ENCODE peak calls at places on chromosomes 2 and 18, in ten cellular contexts. Q, U, B, L, N, T, G, V, A and K are unnamed samples.

GRCh38 chr2:148201075-148202004 is 180.4 kb downstream of the MBD5 start:
- DNase-seq in Q (peak; percentile 9), U (no peak), B (peak; percentile 31), L (peak; percentile 34), N (no peak), T (no peak), G (peak; percentile 29), V (peak; percentile 87), A (peak; percentile 11), K (no peak)

GRCh38 chr2:234463626-234464290 is 33.1 kb downstream of the ARL4C start:
- DNase-seq in Q (peak; percentile 79), U (no peak), B (peak; percentile 76), L (no peak), N (no peak), T (no peak), G (no peak), V (no peak), A (no peak), K (no peak)

GRCh38 chr2:232111551-232111950 is 150.0 kb downstream of the DIS3L2 start:
- DNase-seq in Q (no peak), U (no peak), B (no peak), L (no peak), N (no peak), T (no peak), G (no peak), V (no peak), A (no peak), K (no peak)

GRCh38 chr2:217990389-217990788 is 12.4 kb downstream of the TNS1 start:
- DNase-seq in Q (no peak), U (no peak), B (no peak), L (no peak), N (no peak), T (no peak), G (no peak), V (no peak), A (no peak), K (no peak)

GRCh38 chr2:73156539-73157124 is 43.9 kb upstream of the RAB11FIP5 start:
- DNase-seq in Q (peak; percentile 58), U (no peak), B (peak; percentile 62), L (peak; percentile 71), N (no peak), T (no peak), G (peak; percentile 48), V (peak; percentile 78), A (peak; percentile 74), K (peak; percentile 17)

GRCh38 chr2:226795281-226796011 is 4.2 kb downstream of the IRS1 start:
- DNase-seq in Q (no peak), U (peak; percentile 26), B (peak; percentile 56), L (peak; percentile 54), N (no peak), T (no peak), G (no peak), V (peak; percentile 77), A (peak; percentile 83), K (peak; percentile 31)

GRCh38 chr18:24968233-24968775 is 383.7 kb downstream of the ZNF521 start:
- DNase-seq in Q (no peak), U (no peak), B (peak; percentile 43), L (no peak), N (no peak), T (no peak), G (no peak), V (no peak), A (no peak), K (no peak)

GRCh38 chr2:17793803-17794349 is 22.4 kb upstream of the MSGN1 start:
- DNase-seq in Q (no peak), U (no peak), B (peak; percentile 44), L (no peak), N (no peak), T (no peak), G (no peak), V (no peak), A (no peak), K (no peak)

GRCh38 chr2:96247896-96248295 is 17.9 kb downstream of the TMEM127 start:
- DNase-seq in Q (no peak), U (no peak), B (no peak), L (no peak), N (no peak), T (no peak), G (no peak), V (peak; percentile 48), A (no peak), K (no peak)

GRCh38 chr2:96248624-96249023 is 17.2 kb downstream of the TMEM127 start:
- DNase-seq in Q (no peak), U (no peak), B (no peak), L (no peak), N (no peak), T (no peak), G (no peak), V (peak; percentile 38), A (no peak), K (no peak)

GRCh38 chr2:96247009-96247408 is 18.8 kb downstream of the TMEM127 start:
- DNase-seq in Q (no peak), U (no peak), B (no peak), L (no peak), N (no peak), T (no peak), G (no peak), V (peak; percentile 55), A (no peak), K (peak; percentile 54)

GRCh38 chr2:96243843-96244242 is 22.0 kb downstream of the TMEM127 start:
- DNase-seq in Q (no peak), U (no peak), B (no peak), L (no peak), N (no peak), T (no peak), G (no peak), V (no peak), A (no peak), K (no peak)

DNA sequence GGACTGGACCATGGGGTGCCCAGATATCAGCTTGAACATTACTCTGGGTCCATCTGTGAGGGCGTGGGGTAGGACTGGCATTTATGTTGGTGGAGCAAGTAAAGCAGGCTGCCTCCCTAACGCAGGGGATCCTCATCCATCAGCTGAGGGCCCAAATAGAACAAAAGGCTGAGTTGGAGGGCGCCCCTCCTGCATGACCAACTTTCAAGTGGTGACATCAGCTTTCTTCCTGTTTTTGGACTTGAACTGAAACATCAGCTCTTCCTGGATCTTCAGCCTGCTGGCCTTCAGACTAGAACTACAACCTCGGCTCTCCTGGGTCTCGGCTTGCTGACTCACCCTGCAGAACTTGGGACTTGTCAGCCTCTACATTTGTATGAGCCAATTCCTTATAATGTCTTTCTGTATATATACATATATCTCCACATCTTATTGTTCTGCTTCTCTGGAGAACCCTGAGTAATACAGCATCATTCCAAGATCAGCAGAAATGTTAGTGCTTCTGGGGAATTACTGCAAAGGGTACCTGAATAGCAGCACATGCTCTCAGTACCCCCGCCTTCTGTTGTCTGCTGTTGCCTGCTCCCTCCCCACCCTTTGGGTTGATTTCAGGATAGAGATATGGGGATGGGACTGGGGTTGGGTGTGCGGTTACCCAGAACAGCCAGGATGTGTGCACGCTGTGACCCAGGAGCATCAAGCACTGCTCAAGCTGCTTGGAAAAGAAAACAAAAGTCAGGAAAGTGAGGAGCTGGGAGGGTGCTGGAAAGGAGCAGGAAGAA is 20.0 kb downstream of the TMEM127 start:
- DNase-seq in Q (no peak), U (no peak), B (peak; percentile 53), L (no peak), N (no peak), T (no peak), G (peak; percentile 54), V (peak; percentile 65), A (peak; percentile 48), K (no peak)
- H3K4me1 ChIP-seq in Q (no peaks in the 10 kb centered on the region), U (peaks cover 7% of the 10 kb centered on the region), B (peaks cover 8% of the 10 kb centered on the region), L (peaks cover 25% of the 10 kb centered on the region), N (peaks cover 23% of the 10 kb centered on the region), T (peaks cover 25% of the 10 kb centered on the region), G (peaks cover 8% of the 10 kb centered on the region), V (peaks cover 6% of the 10 kb centered on the region), A (peaks cover 7% of the 10 kb centered on the region), K (peaks cover 63% of the 10 kb centered on the region)

GRCh38 chr18:31942301-31942998 is 478 bp downstream of the TRAPPC8 start:
- DNase-seq in Q (peak; percentile 7), U (peak; percentile 11), B (peak; percentile 54), L (peak; percentile 38), N (no peak), T (no peak), G (peak; percentile 65), V (peak; percentile 66), A (peak; percentile 55), K (peak; percentile 3)

GRCh38 chr18:31941010-31941809 is 1.7 kb downstream of the TRAPPC8 start:
- DNase-seq in Q (no peak), U (no peak), B (no peak), L (no peak), N (no peak), T (no peak), G (no peak), V (no peak), A (no peak), K (no peak)

GRCh38 chr18:31946305-31947046 is 3.5 kb upstream of the TRAPPC8 start:
- DNase-seq in Q (no peak), U (no peak), B (no peak), L (no peak), N (no peak), T (no peak), G (no peak), V (no peak), A (no peak), K (no peak)

GRCh38 chr18:31943895-31944816 is 1.2 kb upstream of the TRAPPC8 start:
- DNase-seq in Q (no peak), U (no peak), B (no peak), L (no peak), N (no peak), T (no peak), G (no peak), V (no peak), A (no peak), K (no peak)

GRCh38 chr18:31942999-31943894 is at the start of gene TRAPPC8:
- DNase-seq in Q (peak; percentile 84), U (peak; percentile 96), B (peak; percentile 98), L (peak; percentile 99), N (peak; percentile 99), T (peak; percentile 97), G (peak; percentile 97), V (peak; percentile 99), A (peak; percentile 100), K (peak; percentile 98)
- TF ChIP-seq POLR2A in Q (peak; percentile 55), U (no peak), B (peak; percentile 89), L (no peak), N (no peak), T (peak; percentile 41), G (peak; percentile 92), V (no peak), A (peak; percentile 50), K (peak; percentile 59)

DNA sequence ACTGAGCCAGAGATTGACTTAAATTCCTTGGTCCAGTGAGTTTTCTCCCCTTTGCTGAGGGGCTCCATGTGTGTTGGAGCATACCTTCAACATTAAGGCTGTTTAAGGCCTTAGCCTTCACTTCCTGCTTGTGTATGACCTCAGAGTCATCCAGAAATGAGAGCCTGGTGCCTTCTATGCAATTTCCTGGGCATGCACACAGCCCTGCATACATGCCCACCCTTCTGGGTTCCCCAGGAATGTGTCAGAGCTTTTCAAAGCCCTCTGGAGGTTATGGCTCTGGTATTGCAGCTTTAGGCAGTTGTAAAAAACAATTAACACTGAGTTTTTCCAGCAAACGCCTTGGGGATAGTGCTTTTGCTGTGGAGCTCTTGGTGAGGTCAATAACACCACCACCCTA is 16.7 kb downstream of the IL1R1 start:
- DNase-seq in Q (no peak), U (no peak), B (no peak), L (no peak), N (no peak), T (no peak), G (no peak), V (no peak), A (no peak), K (no peak)
- H3K4me1 ChIP-seq in Q (peaks cover 11% of the 10 kb centered on the region), U (peaks cover 2% of the 10 kb centered on the region), B (peaks cover 15% of the 10 kb centered on the region), L (peaks cover 8% of the 10 kb centered on the region), N (peaks cover 22% of the 10 kb centered on the region), T (no peaks in the 10 kb centered on the region), G (no peaks in the 10 kb centered on the region), V (peaks cover 9% of the 10 kb centered on the region), A (peaks cover 25% of the 10 kb centered on the region), K (peaks cover 7% of the 10 kb centered on the region)

DNA sequence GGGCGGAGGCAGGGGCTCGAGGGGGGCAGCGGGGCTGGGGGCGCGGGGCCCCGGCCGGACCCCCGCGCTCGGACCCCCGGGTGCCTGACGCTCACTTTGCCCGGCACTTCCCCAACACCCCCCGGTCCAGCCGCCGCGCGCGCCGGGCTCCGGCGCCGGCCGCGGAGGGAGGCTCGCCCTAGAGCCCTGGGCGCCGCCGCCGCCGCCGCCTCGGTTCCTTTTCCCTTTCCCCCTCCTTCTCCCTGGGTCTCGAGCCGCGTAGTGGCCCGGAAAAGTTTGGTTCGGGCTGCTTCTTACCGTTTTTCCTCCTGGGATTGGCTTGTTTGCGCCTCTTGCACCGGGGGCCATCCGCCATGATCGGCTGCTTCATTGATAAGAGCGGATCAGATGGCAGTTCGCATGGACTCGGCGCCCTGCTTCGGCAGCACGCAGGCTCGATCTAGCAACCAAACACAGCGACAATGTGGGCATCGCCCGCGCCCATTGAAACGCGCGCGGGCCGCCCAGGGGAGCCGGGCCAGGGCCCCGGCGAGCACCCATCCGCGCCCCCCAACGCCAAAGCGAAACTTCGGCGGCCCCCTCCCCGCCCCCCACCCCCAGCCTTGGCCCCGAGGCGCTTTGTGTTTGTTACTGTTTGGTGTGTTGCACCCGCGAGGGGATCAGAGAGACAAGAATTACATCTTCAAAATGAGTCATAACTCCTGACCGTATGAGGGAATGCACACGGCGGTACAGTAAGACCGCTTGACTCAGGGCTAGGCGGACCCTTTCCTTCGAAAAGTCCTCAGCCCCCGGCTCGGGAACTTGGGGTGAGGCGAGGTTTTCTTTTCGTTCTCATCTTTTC is 2.7 kb downstream of the ZEB2 start:
- DNase-seq in Q (peak; percentile 58), U (peak; percentile 63), B (peak; percentile 98), L (peak; percentile 73), N (no peak), T (no peak), G (peak; percentile 52), V (peak; percentile 84), A (peak; percentile 78), K (peak; percentile 68)
- TF ChIP-seq POLR2A in Q (peak; percentile 27), U (peak; percentile 56), B (no peak), L (no peak), N (no peak), T (peak; percentile 57), G (no peak), V (no peak), A (peak; percentile 38), K (peak; percentile 43)